ENCODE peak calls at places on chromosomes 16 and 17, in six cellular contexts. T is A549, O is heart right ventricle, X is neural progenitor cell, J is activated B cell treated with CpG ODN at 0.5 μM for 24 hours, E is tibial artery. Z is an unnamed sample.

GRCh38 chr16:24991349-24991748 is 23.8 kb downstream of the ARHGAP17 start:
- DNase-seq in T (no peak), O (no peak), X (no peak), J (no peak), E (no peak), Z (no peak)

GRCh38 chr16:66970775-66971725 is 10.0 kb downstream of the CES3 start:
- DNase-seq in T (no peak), O (no peak), X (no peak), J (no peak), E (no peak), Z (peak)

GRCh38 chr17:18353541-18353940 is 9.8 kb downstream of the SHMT1 start:
- DNase-seq in T (no peak), O (no peak), X (no peak), J (no peak), E (no peak), Z (no peak)

GRCh38 chr17:35766903-35767510 is 6.3 kb downstream of the C17orf50 start:
- DNase-seq in T (peak), O (no peak), X (no peak), J (no peak), E (no peak), Z (no peak)

GRCh38 chr17:78381601-78382168 is 3.2 kb downstream of the PGS1 start:
- DNase-seq in T (no peak), O (no peak), X (no peak), J (no peak), E (no peak), Z (no peak)

GRCh38 chr16:31354394-31355291 is at the start of gene ITGAX:
- DNase-seq in T (peak), O (no peak), X (no peak), J (peak), E (no peak), Z (peak)

GRCh38 chr17:81680150-81680549 is 3.4 kb downstream of the ARL16 start:
- DNase-seq in T (no peak), O (no peak), X (no peak), J (no peak), E (no peak), Z (no peak)

GRCh38 chr17:80861892-80862291 is 129.7 kb upstream of the CHMP6 start:
- DNase-seq in T (peak), O (no peak), X (peak), J (no peak), E (no peak), Z (peak)

GRCh38 chr16:86877835-86878234 is 299.5 kb downstream of the FOXL1 start:
- DNase-seq in T (no peak), O (no peak), X (no peak), J (no peak), E (no peak), Z (no peak)

GRCh38 chr16:81675662-81676535 is 103.2 kb upstream of the PLCG2 start:
- DNase-seq in T (no peak), O (no peak), X (no peak), J (no peak), E (no peak), Z (no peak)

GRCh38 chr16:65426484-65426883 is 304.6 kb upstream of the CDH11 start:
- DNase-seq in T (no peak), O (no peak), X (no peak), J (no peak), E (no peak), Z (no peak)

DNA sequence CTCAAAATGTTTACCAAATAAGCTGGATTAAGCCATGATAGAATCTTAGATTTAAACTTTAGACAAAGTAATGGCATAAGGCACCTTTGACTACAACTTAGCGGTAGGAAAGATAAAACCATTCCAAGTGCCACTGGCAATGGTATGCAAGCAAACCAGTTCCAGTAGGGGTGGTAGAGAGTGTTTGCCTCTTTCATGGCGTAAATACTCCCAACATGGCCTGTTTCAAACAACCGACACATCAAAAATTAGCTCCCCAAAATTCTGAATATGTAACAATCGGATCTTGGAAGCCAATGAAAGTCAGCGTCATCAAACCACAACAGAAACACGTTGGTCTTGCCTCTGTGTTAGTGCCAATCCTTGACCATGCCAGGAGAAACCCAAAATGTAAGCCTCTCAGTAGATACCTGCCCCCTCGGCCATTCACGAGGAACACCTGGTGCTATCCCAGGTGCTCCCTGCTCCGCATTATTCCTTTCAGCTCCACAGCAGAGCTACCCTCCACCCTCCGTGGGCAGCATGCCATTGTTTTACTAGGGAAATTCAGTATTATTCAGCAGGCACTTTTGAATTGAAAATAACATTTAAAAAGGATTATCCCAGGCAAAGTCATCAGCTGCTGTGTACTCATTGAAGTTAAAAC is 307.8 kb upstream of the CDH11 start:
- DNase-seq in T (no peak), O (no peak), X (no peak), J (no peak), E (no peak), Z (no peak)
- TF ChIP-seq CTCF in T (no peak), O (no peak), X (no peak), J (no peak), E (no peak), Z (no peak)

GRCh38 chr17:49859991-49860953 is 12.4 kb upstream of the TAC4 start:
- DNase-seq in T (no peak), O (no peak), X (peak), J (no peak), E (no peak), Z (no peak)
- TF ChIP-seq CTCF in T (no peak), O (no peak), X (peak), J (no peak), E (no peak), Z (no peak)

GRCh38 chr17:4540224-4541040 is 14.8 kb downstream of the MYBBP1A start:
- DNase-seq in T (no peak), O (peak), X (no peak), J (no peak), E (no peak), Z (peak)
- TF ChIP-seq CTCF in T (peak), O (peak), X (no peak), J (no peak), E (no peak), Z (no peak)

GRCh38 chr17:49842846-49843245 is 5.0 kb downstream of the TAC4 start:
- DNase-seq in T (no peak), O (no peak), X (no peak), J (no peak), E (no peak), Z (no peak)

GRCh38 chr17:49846938-49847712 is 744 bp downstream of the TAC4 start:
- DNase-seq in T (no peak), O (no peak), X (no peak), J (no peak), E (peak), Z (no peak)

GRCh38 chr17:49841548-49841947 is 6.3 kb downstream of the TAC4 start:
- DNase-seq in T (no peak), O (no peak), X (no peak), J (no peak), E (peak), Z (no peak)

GRCh38 chr17:49845210-49845782 is 2.6 kb downstream of the TAC4 start:
- DNase-seq in T (no peak), O (peak), X (no peak), J (no peak), E (peak), Z (no peak)

GRCh38 chr17:49843774-49844350 is 4.0 kb downstream of the TAC4 start:
- DNase-seq in T (peak), O (no peak), X (peak), J (no peak), E (peak), Z (no peak)
- TF ChIP-seq CTCF in T (peak), O (peak), X (peak), J (no peak), E (no peak), Z (no peak)

GRCh38 chr17:66287911-66288310 is 14.5 kb upstream of the PRKCA start:
- DNase-seq in T (no peak), O (no peak), X (no peak), J (no peak), E (no peak), Z (no peak)

GRCh38 chr17:66285149-66285548 is 17.3 kb upstream of the PRKCA start:
- DNase-seq in T (no peak), O (no peak), X (no peak), J (no peak), E (no peak), Z (no peak)

GRCh38 chr17:66292351-66292750 is 10.1 kb upstream of the PRKCA start:
- DNase-seq in T (no peak), O (no peak), X (no peak), J (no peak), E (no peak), Z (no peak)

GRCh38 chr17:66290097-66290722 is 12.2 kb upstream of the PRKCA start:
- DNase-seq in T (no peak), O (no peak), X (no peak), J (no peak), E (no peak), Z (no peak)
- TF ChIP-seq CTCF in T (peak), O (peak), X (peak), J (no peak), E (peak), Z (no peak)

DNA sequence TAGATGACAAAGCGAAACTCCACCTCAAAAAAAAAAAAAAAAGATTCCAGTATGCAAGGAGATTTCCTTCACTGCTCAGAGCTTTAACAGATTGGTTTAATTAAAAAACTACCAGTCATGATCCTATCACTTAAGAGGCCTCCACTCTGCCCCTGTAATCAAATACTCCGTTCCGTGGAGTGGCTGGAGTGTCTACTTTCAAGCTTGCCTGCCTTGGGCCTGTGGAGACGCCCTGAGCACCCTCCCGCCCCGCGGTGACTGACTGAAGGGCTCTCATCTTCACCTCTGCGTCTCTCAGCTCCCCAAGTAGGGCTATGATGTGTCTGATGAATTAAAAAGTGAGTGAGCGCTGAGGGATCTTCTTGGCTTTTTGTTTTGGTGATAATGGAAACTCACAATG is 25.3 kb upstream of the TRPV3 start:
- DNase-seq in T (no peak), O (no peak), X (no peak), J (no peak), E (no peak), Z (peak)
- TF ChIP-seq CTCF in T (no peak), O (no peak), X (no peak), J (no peak), E (no peak), Z (no peak)

DNA sequence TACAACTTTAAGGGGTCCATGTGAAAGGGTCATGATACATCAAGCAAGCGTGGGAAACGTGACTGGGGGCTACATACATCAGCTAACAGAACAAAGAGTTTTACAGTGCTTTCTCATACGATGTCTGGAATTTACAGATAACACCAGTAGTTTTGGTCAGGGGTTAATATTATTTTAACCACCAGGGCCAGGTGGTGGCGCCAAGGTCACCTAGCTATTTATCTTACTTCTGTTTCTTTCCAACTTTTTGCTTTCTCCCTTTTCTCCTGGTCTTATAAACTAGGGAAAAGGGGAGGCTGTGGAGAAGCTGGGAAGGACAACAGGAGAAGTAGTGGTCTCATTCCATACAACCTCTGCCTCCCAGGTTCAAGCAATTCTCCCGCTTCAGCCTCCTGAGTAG is 37.9 kb downstream of the CLEC3A start:
- DNase-seq in T (no peak), O (no peak), X (no peak), J (no peak), E (no peak), Z (no peak)
- TF ChIP-seq CTCF in T (no peak), O (no peak), X (no peak), J (no peak), E (no peak), Z (no peak)

GRCh38 chr17:8016632-8017424 is 14.4 kb downstream of the GUCY2D start:
- DNase-seq in T (peak), O (no peak), X (peak), J (no peak), E (no peak), Z (peak)
- TF ChIP-seq CTCF in T (peak), O (peak), X (peak), J (no peak), E (peak), Z (peak)

DNA sequence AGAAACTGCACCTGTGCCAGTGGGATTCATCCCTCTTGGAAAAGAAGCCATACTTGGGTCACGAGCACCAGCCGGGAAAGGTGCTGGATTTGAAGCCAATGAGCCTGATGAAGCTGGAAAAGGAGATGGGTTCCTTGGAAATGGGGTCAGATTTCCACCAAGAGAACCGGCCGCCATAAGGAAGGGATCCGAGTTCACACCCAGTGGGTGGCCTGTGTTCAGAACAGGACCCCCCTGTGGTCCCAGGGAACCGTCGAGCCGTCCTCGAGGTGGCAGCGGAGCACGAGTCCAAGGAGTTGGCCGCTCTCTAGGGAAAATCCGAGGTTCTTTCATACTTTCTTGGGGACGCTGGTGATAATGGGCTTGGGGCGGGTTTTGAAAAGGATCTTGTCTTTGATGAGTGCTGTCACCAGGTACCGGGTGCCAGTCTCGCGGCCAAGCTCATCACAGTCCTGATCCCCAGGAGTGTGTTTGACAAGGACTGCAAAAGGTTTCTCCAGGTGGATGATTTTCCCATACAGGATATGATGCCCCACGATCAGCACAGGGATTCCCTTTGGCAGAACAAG is 12.2 kb downstream of the CHTF8 start:
- DNase-seq in T (no peak), O (no peak), X (no peak), J (no peak), E (no peak), Z (no peak)
- TF ChIP-seq CTCF in T (no peak), O (no peak), X (no peak), J (no peak), E (no peak), Z (no peak)

Z was measured in left lung.